ENCODE peak calls at places on chromosome 21, in eight cellular contexts. One of them, this sample, is unnamed.

GRCh38 chr21:37346841-37347430 is 19.6 kb upstream of the DYRK1A start:
- DNase-seq in left lung: no peak
- DNase-seq in neuronal stem cell: no peak
- DNase-seq in ascending aorta: no peak
- DNase-seq in gastrocnemius medialis: no peak
- DNase-seq in right atrium auricular region: no peak
- DNase-seq in HAP-1: no peak
- DNase-seq in heart right ventricle: no peak
- DNase-seq in this sample: no peak

GRCh38 chr21:39087976-39088370 is 95.3 kb downstream of the PSMG1 start:
- DNase-seq in left lung: no peak
- DNase-seq in neuronal stem cell: no peak
- DNase-seq in ascending aorta: peak; percentile 77
- DNase-seq in gastrocnemius medialis: peak; percentile 64
- DNase-seq in right atrium auricular region: no peak
- DNase-seq in HAP-1: no peak
- DNase-seq in heart right ventricle: no peak
- DNase-seq in this sample: peak; percentile 29

GRCh38 chr21:36647279-36648093 is 51.4 kb upstream of the SIM2 start:
- DNase-seq in left lung: no peak
- DNase-seq in neuronal stem cell: no peak
- DNase-seq in ascending aorta: no peak
- DNase-seq in gastrocnemius medialis: no peak
- DNase-seq in right atrium auricular region: no peak
- DNase-seq in HAP-1: no peak
- DNase-seq in heart right ventricle: peak; percentile 8
- DNase-seq in this sample: no peak

GRCh38 chr21:36839123-36839522 is 127.3 kb downstream of the HLCS start:
- DNase-seq in left lung: no peak
- DNase-seq in neuronal stem cell: no peak
- DNase-seq in ascending aorta: no peak
- DNase-seq in gastrocnemius medialis: no peak
- DNase-seq in right atrium auricular region: no peak
- DNase-seq in HAP-1: no peak
- DNase-seq in heart right ventricle: no peak
- DNase-seq in this sample: no peak

GRCh38 chr21:35932232-35932911 is 128.0 kb downstream of the SETD4 start:
- DNase-seq in left lung: no peak
- DNase-seq in neuronal stem cell: no peak
- DNase-seq in ascending aorta: peak; percentile 72
- DNase-seq in gastrocnemius medialis: peak; percentile 69
- DNase-seq in right atrium auricular region: peak; percentile 77
- DNase-seq in HAP-1: no peak
- DNase-seq in heart right ventricle: peak; percentile 83
- DNase-seq in this sample: no peak

GRCh38 chr21:31489014-31489413 is 145.0 kb upstream of the TIAM1 start:
- DNase-seq in left lung: no peak
- DNase-seq in neuronal stem cell: no peak
- DNase-seq in ascending aorta: no peak
- DNase-seq in gastrocnemius medialis: no peak
- DNase-seq in right atrium auricular region: no peak
- DNase-seq in HAP-1: no peak
- DNase-seq in heart right ventricle: no peak
- DNase-seq in this sample: no peak

GRCh38 chr21:21029159-21029558 is 30.9 kb downstream of the NCAM2 start:
- DNase-seq in left lung: no peak
- DNase-seq in neuronal stem cell: no peak
- DNase-seq in ascending aorta: no peak
- DNase-seq in gastrocnemius medialis: no peak
- DNase-seq in right atrium auricular region: no peak
- DNase-seq in HAP-1: peak; percentile 60
- DNase-seq in heart right ventricle: no peak
- DNase-seq in this sample: no peak

GRCh38 chr21:35982717-35983116 is 77.6 kb downstream of the SETD4 start:
- DNase-seq in left lung: no peak
- DNase-seq in neuronal stem cell: no peak
- DNase-seq in ascending aorta: no peak
- DNase-seq in gastrocnemius medialis: no peak
- DNase-seq in right atrium auricular region: no peak
- DNase-seq in HAP-1: no peak
- DNase-seq in heart right ventricle: no peak
- DNase-seq in this sample: no peak

GRCh38 chr21:15063081-15063820 is 1.5 kb downstream of the NRIP1 start:
- DNase-seq in left lung: no peak
- DNase-seq in neuronal stem cell: no peak
- DNase-seq in ascending aorta: no peak
- DNase-seq in gastrocnemius medialis: no peak
- DNase-seq in right atrium auricular region: no peak
- DNase-seq in HAP-1: no peak
- DNase-seq in heart right ventricle: no peak
- DNase-seq in this sample: peak; percentile 48

GRCh38 chr21:45080232-45080631 is 5.9 kb downstream of the ADARB1 start:
- DNase-seq in left lung: no peak
- DNase-seq in neuronal stem cell: no peak
- DNase-seq in ascending aorta: no peak
- DNase-seq in gastrocnemius medialis: no peak
- DNase-seq in right atrium auricular region: no peak
- DNase-seq in HAP-1: no peak
- DNase-seq in heart right ventricle: no peak
- DNase-seq in this sample: no peak
- H3K4me1 ChIP-seq in left lung: peaks cover 56% of the 10 kb centered on the region
- H3K4me1 ChIP-seq in neuronal stem cell: peaks cover 3% of the 10 kb centered on the region
- H3K4me1 ChIP-seq in ascending aorta: peaks cover 6% of the 10 kb centered on the region
- H3K4me1 ChIP-seq in gastrocnemius medialis: peaks cover 23% of the 10 kb centered on the region
- H3K4me1 ChIP-seq in right atrium auricular region: peaks cover 28% of the 10 kb centered on the region
- H3K4me1 ChIP-seq in HAP-1: peaks cover 9% of the 10 kb centered on the region
- H3K4me1 ChIP-seq in heart right ventricle: peaks cover 15% of the 10 kb centered on the region
- H3K4me1 ChIP-seq in this sample: no peaks in the 10 kb centered on the region

GRCh38 chr21:45429221-45430164 is 24.5 kb downstream of the COL18A1 start:
- DNase-seq in left lung: peak; percentile 69
- DNase-seq in neuronal stem cell: no peak
- DNase-seq in ascending aorta: no peak
- DNase-seq in gastrocnemius medialis: no peak
- DNase-seq in right atrium auricular region: no peak
- DNase-seq in HAP-1: no peak
- DNase-seq in heart right ventricle: no peak
- DNase-seq in this sample: no peak

GRCh38 chr21:45431781-45432572 is 27.0 kb downstream of the COL18A1 start:
- DNase-seq in left lung: peak; percentile 31
- DNase-seq in neuronal stem cell: no peak
- DNase-seq in ascending aorta: no peak
- DNase-seq in gastrocnemius medialis: no peak
- DNase-seq in right atrium auricular region: no peak
- DNase-seq in HAP-1: no peak
- DNase-seq in heart right ventricle: no peak
- DNase-seq in this sample: no peak

GRCh38 chr21:45428534-45428933 is 23.6 kb downstream of the COL18A1 start:
- DNase-seq in left lung: peak; percentile 47
- DNase-seq in neuronal stem cell: no peak
- DNase-seq in ascending aorta: no peak
- DNase-seq in gastrocnemius medialis: no peak
- DNase-seq in right atrium auricular region: no peak
- DNase-seq in HAP-1: no peak
- DNase-seq in heart right ventricle: no peak
- DNase-seq in this sample: no peak

GRCh38 chr21:45432575-45433255 is 27.8 kb downstream of the COL18A1 start:
- DNase-seq in left lung: peak; percentile 61
- DNase-seq in neuronal stem cell: no peak
- DNase-seq in ascending aorta: no peak
- DNase-seq in gastrocnemius medialis: no peak
- DNase-seq in right atrium auricular region: no peak
- DNase-seq in HAP-1: peak; percentile 20
- DNase-seq in heart right ventricle: no peak
- DNase-seq in this sample: no peak

DNA sequence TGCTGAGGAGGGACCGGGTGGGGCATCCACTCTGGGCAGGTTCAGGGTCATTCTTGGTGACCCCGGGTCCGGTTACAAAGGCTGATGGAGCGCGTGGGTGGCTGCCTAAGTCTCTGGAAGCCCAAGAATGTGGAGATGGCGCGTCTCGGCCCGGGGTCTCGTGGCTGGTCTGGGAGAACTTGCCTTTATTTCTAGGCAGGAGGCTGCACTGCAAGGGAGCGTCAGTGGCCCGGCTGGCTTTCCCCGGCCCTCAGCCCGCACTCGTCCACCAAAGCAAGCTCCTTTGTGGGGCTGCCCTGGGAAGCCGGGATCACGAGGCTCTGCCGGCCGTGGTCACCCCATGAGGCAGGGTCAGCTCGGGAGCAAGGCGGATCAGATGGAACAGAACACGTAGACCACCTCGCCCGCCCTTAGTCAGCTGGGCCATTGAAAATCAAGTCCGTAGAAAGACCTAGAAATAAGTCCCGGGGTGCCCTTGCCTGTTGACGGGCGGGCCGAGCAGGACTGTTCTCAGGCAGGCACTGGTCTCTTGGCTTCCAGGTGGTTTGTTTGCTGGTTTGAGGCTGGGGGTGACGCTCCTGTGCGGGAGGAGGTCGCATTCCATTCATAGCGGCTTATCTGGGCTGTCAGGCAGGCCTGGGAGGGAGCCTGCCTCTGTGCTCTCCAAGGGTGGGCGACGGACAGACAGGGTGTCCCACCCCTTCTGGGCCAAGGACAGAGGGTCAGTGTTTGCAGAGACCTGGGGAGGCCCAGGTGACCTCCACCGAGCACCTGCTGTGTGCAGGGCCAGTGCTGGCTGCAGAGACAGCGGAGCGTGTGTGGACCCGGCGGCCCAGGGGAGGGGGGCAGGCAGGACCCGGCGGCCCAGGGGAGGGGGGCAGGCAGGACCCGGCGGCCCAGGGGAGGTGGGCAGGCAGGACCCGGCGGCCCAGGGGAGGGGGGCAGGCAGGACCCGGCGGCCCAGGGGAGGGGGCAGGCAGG is 25.8 kb downstream of the COL18A1 start:
- DNase-seq in left lung: peak; percentile 67
- DNase-seq in neuronal stem cell: peak; percentile 78
- DNase-seq in ascending aorta: no peak
- DNase-seq in gastrocnemius medialis: no peak
- DNase-seq in right atrium auricular region: no peak
- DNase-seq in HAP-1: no peak
- DNase-seq in heart right ventricle: no peak
- DNase-seq in this sample: no peak
- H3K4me1 ChIP-seq in left lung: no peaks in the 10 kb centered on the region
- H3K4me1 ChIP-seq in neuronal stem cell: peaks cover 19% of the 10 kb centered on the region
- H3K4me1 ChIP-seq in ascending aorta: peaks cover 17% of the 10 kb centered on the region
- H3K4me1 ChIP-seq in gastrocnemius medialis: no peaks in the 10 kb centered on the region
- H3K4me1 ChIP-seq in right atrium auricular region: peaks cover 71% of the 10 kb centered on the region
- H3K4me1 ChIP-seq in HAP-1: peaks cover 7% of the 10 kb centered on the region
- H3K4me1 ChIP-seq in heart right ventricle: peaks cover 18% of the 10 kb centered on the region
- H3K4me1 ChIP-seq in this sample: no peaks in the 10 kb centered on the region

GRCh38 chr21:34812510-34813265 is 143.9 kb downstream of the CLIC6 start:
- DNase-seq in left lung: no peak
- DNase-seq in neuronal stem cell: no peak
- DNase-seq in ascending aorta: no peak
- DNase-seq in gastrocnemius medialis: no peak
- DNase-seq in right atrium auricular region: no peak
- DNase-seq in HAP-1: no peak
- DNase-seq in heart right ventricle: no peak
- DNase-seq in this sample: no peak

GRCh38 chr21:34813266-34813886 is 144.6 kb downstream of the CLIC6 start:
- DNase-seq in left lung: peak; percentile 40
- DNase-seq in neuronal stem cell: no peak
- DNase-seq in ascending aorta: no peak
- DNase-seq in gastrocnemius medialis: peak; percentile 62
- DNase-seq in right atrium auricular region: no peak
- DNase-seq in HAP-1: no peak
- DNase-seq in heart right ventricle: no peak
- DNase-seq in this sample: no peak

GRCh38 chr21:34811368-34811767 is 142.6 kb downstream of the CLIC6 start:
- DNase-seq in left lung: no peak
- DNase-seq in neuronal stem cell: no peak
- DNase-seq in ascending aorta: no peak
- DNase-seq in gastrocnemius medialis: no peak
- DNase-seq in right atrium auricular region: no peak
- DNase-seq in HAP-1: no peak
- DNase-seq in heart right ventricle: no peak
- DNase-seq in this sample: peak; percentile 47

GRCh38 chr21:34815831-34816700 is 147.3 kb downstream of the CLIC6 start:
- DNase-seq in left lung: no peak
- DNase-seq in neuronal stem cell: no peak
- DNase-seq in ascending aorta: no peak
- DNase-seq in gastrocnemius medialis: no peak
- DNase-seq in right atrium auricular region: peak; percentile 32
- DNase-seq in HAP-1: no peak
- DNase-seq in heart right ventricle: no peak
- DNase-seq in this sample: no peak

DNA sequence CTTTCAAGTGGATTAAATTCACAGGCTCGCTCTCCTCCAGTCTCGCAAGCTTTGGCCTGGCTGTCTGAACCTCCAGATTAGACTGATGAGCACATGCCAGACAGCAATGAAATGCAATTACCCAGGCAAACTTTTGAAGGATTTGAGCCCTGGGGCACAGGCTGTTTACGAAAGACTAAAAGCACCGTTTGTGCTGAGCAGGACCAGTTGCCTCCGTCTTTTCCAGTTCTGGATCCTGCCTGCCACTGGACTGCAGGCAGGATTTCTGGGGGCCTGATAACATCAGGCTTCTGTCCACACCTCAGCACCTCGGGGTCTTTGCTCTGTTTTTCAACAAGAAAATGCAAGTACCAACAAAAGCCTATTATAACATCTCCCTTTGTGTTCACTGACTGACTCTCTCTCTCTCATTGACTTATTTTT is 145.7 kb downstream of the CLIC6 start:
- DNase-seq in left lung: no peak
- DNase-seq in neuronal stem cell: no peak
- DNase-seq in ascending aorta: no peak
- DNase-seq in gastrocnemius medialis: no peak
- DNase-seq in right atrium auricular region: no peak
- DNase-seq in HAP-1: peak; percentile 52
- DNase-seq in heart right ventricle: no peak
- DNase-seq in this sample: no peak
- H3K4me1 ChIP-seq in left lung: peaks cover 70% of the 10 kb centered on the region
- H3K4me1 ChIP-seq in neuronal stem cell: no peaks in the 10 kb centered on the region
- H3K4me1 ChIP-seq in ascending aorta: no peaks in the 10 kb centered on the region
- H3K4me1 ChIP-seq in gastrocnemius medialis: peaks cover 14% of the 10 kb centered on the region
- H3K4me1 ChIP-seq in right atrium auricular region: no peaks in the 10 kb centered on the region
- H3K4me1 ChIP-seq in HAP-1: peaks cover 14% of the 10 kb centered on the region
- H3K4me1 ChIP-seq in heart right ventricle: no peaks in the 10 kb centered on the region
- H3K4me1 ChIP-seq in this sample: peaks cover 6% of the 10 kb centered on the region

DNA sequence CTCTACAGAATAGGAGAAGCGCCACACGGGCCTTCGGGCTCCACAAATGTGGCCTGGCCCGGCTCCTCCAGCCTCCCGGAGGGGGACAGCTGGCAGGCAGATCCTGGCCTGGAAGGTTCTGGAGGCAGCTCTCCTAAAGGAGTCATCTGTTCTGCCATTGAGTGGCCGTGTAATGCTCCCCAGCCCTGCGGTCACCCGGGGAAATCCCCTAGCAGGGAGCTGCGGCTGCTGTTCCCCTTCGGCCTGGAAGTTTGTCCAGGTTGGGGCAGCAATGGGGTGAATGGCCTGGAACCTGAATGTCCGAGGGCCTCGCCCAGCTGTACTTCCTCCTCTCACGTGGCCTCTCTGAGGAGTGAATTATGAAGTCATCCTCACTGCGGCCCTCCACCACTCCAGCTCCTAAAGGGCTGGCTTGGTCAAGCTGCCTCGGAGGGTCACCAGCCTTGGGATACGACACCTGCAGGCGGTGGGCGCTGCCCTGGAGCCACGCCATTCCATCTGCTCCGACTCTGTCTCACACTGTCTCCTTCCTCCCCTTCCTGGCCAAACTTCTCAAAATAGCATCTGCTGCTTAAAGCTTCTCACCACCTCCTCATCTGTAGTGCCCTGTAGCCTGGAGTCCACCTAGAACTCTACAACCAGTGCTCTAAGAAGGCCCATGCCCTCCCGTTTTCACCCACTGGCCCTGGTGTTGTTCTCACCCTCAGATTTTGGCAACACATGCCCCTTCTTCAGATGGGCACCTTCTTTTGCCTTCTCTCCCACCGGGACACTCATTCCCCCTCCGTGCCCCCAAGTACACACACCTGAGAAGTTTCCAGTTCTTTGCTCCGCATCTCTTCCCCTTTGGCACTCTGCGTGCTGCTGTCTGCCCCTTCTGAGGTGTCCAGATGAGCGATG is 54.4 kb upstream of the TMPRSS2 start:
- DNase-seq in left lung: peak; percentile 83
- DNase-seq in neuronal stem cell: no peak
- DNase-seq in ascending aorta: no peak
- DNase-seq in gastrocnemius medialis: no peak
- DNase-seq in right atrium auricular region: peak; percentile 9
- DNase-seq in HAP-1: no peak
- DNase-seq in heart right ventricle: peak; percentile 17
- DNase-seq in this sample: peak; percentile 48
- H3K4me1 ChIP-seq in left lung: no peaks in the 10 kb centered on the region
- H3K4me1 ChIP-seq in neuronal stem cell: no peaks in the 10 kb centered on the region
- H3K4me1 ChIP-seq in ascending aorta: no peaks in the 10 kb centered on the region
- H3K4me1 ChIP-seq in gastrocnemius medialis: no peaks in the 10 kb centered on the region
- H3K4me1 ChIP-seq in right atrium auricular region: no peaks in the 10 kb centered on the region
- H3K4me1 ChIP-seq in HAP-1: no peaks in the 10 kb centered on the region
- H3K4me1 ChIP-seq in heart right ventricle: no peaks in the 10 kb centered on the region
- H3K4me1 ChIP-seq in this sample: peaks cover 21% of the 10 kb centered on the region

This sample was measured in small intestine.